ENCODE peak calls at places on chromosome 11, in six cellular contexts. O, W, M, U, G and L are unnamed samples.

GRCh38 chr11:122337241-122338176 is 221.5 kb upstream of the BLID start:
- DNase-seq in M (no peak), G (no peak), U (no peak), W (no peak), O (no peak), L (no peak)

GRCh38 chr11:117900144-117900651 is 23.7 kb upstream of the FXYD6 start:
- DNase-seq in G (no peak), O (peak), M (peak), W (no peak), U (no peak), L (no peak)

GRCh38 chr11:61700221-61700620 is 20.0 kb downstream of the DAGLA start:
- DNase-seq in G (peak), O (no peak), M (no peak), U (peak), W (no peak), L (no peak)

GRCh38 chr11:2791521-2792375 is 92.0 kb upstream of the KCNQ1OT1 start:
- DNase-seq in G (no peak), M (peak), W (no peak), O (peak), U (peak), L (no peak)

GRCh38 chr11:86138958-86139357 is 70.1 kb upstream of the PICALM start:
- DNase-seq in M (no peak), W (no peak), U (no peak), O (no peak), G (peak), L (no peak)

GRCh38 chr11:31757245-31757835 is 53.8 kb downstream of the PAX6 start:
- DNase-seq in M (no peak), G (peak), W (no peak), U (no peak), O (no peak), L (no peak)

GRCh38 chr11:10930961-10931760 is 73.3 kb upstream of the ZBED5 start:
- DNase-seq in G (peak), O (peak), U (peak), W (peak), M (peak), L (no peak)

GRCh38 chr11:47861762-47862161 is 13.6 kb upstream of the NUP160 start:
- DNase-seq in U (no peak), M (no peak), G (peak), W (no peak), O (no peak), L (no peak)

GRCh38 chr11:121367434-121367833 is 74.9 kb downstream of the SC5D start:
- DNase-seq in O (no peak), M (no peak), W (no peak), U (no peak), G (peak), L (no peak)

GRCh38 chr11:134797411-134798089 is 385.5 kb upstream of the B3GAT1 start:
- DNase-seq in O (no peak), U (no peak), M (no peak), W (no peak), G (no peak), L (no peak)

GRCh38 chr11:78910322-78910721 is 335.7 kb upstream of the NARS2 start:
- DNase-seq in O (no peak), G (no peak), M (no peak), U (no peak), W (no peak), L (no peak)

GRCh38 chr11:64580387-64580786 is 10.6 kb upstream of the SLC22A12 start:
- DNase-seq in W (no peak), G (peak), M (no peak), O (no peak), U (peak), L (no peak)

GRCh38 chr11:62542750-62543567 is 3.6 kb downstream of the AHNAK start:
- DNase-seq in O (peak), M (no peak), G (peak), U (peak), W (peak), L (peak)

GRCh38 chr11:45096636-45097035 is 49.8 kb upstream of the PRDM11 start:
- DNase-seq in M (no peak), U (no peak), W (no peak), G (no peak), O (no peak), L (no peak)

GRCh38 chr11:36447947-36448346 is 62.1 kb downstream of the TRAF6 start:
- DNase-seq in W (no peak), U (no peak), O (peak), G (no peak), M (no peak), L (no peak)

GRCh38 chr11:128579790-128580504 is 7.4 kb downstream of the ETS1 start:
- DNase-seq in W (no peak), G (peak), U (no peak), M (no peak), O (no peak), L (no peak)

GRCh38 chr11:97977726-97978125 is 1043.0 kb upstream of the CNTN5 start:
- DNase-seq in O (no peak), W (no peak), G (no peak), U (no peak), M (no peak), L (no peak)

GRCh38 chr11:86811637-86812321 is 11.4 kb downstream of the PRSS23 start:
- DNase-seq in G (peak), W (no peak), U (no peak), O (no peak), M (no peak), L (no peak)

GRCh38 chr11:36075053-36075452 is 131.2 kb downstream of the LDLRAD3 start:
- DNase-seq in W (no peak), M (no peak), O (no peak), G (peak), U (no peak), L (peak)

GRCh38 chr11:122984186-122985011 is 2.8 kb upstream of the BSX start:
- DNase-seq in W (no peak), U (no peak), O (no peak), M (no peak), G (peak), L (no peak)

GRCh38 chr11:126790550-126790981 is 210.0 kb downstream of the KIRREL3 start:
- DNase-seq in M (no peak), U (no peak), O (no peak), G (peak), W (no peak), L (peak)

GRCh38 chr11:111305403-111305802 is 7.1 kb downstream of the POU2AF3 start:
- DNase-seq in W (no peak), M (no peak), O (no peak), U (no peak), G (no peak), L (no peak)

GRCh38 chr11:93468286-93468685 is 74.9 kb downstream of the SMCO4 start:
- DNase-seq in M (no peak), U (no peak), W (no peak), G (no peak), O (no peak), L (no peak)

GRCh38 chr11:35192347-35192746 is 53.4 kb downstream of the CD44 start:
- DNase-seq in G (peak), M (no peak), U (peak), W (peak), O (no peak), L (no peak)

GRCh38 chr11:44454686-44455085 is 110.8 kb upstream of the CD82 start:
- DNase-seq in G (no peak), U (no peak), M (peak), W (no peak), O (no peak), L (no peak)

GRCh38 chr11:133952199-133953190 is 4.3 kb downstream of the IGSF9B start:
- DNase-seq in U (no peak), O (no peak), M (no peak), W (no peak), G (no peak), L (no peak)

GRCh38 chr11:94776351-94777321 is 8.5 kb downstream of the AMOTL1 start:
- DNase-seq in O (no peak), U (peak), M (no peak), G (peak), W (no peak), L (no peak)

GRCh38 chr11:103633037-103633788 is 403.2 kb upstream of the DDI1 start:
- DNase-seq in M (no peak), U (no peak), G (peak), W (no peak), O (no peak), L (peak)

GRCh38 chr11:84310261-84310660 is 1024.1 kb upstream of the CCDC90B start:
- DNase-seq in O (no peak), W (no peak), U (no peak), M (no peak), G (no peak), L (no peak)

GRCh38 chr11:94725071-94725470 is 43.1 kb upstream of the AMOTL1 start:
- DNase-seq in U (no peak), W (no peak), O (no peak), G (no peak), M (no peak), L (no peak)

GRCh38 chr11:116862951-116863350 is 25.5 kb upstream of the APOA1 start:
- DNase-seq in U (no peak), G (no peak), W (no peak), O (no peak), M (no peak), L (no peak)

GRCh38 chr11:78905756-78906155 is 331.1 kb upstream of the NARS2 start:
- DNase-seq in O (no peak), G (no peak), M (no peak), U (no peak), W (no peak), L (no peak)

GRCh38 chr11:44634401-44635281 is 69.2 kb downstream of the CD82 start:
- DNase-seq in M (peak), W (peak), O (no peak), U (no peak), G (peak), L (no peak)

GRCh38 chr11:1743587-1744136 is 6.7 kb downstream of the IFITM10 start:
- DNase-seq in G (no peak), M (peak), U (no peak), O (peak), W (no peak), L (no peak)

GRCh38 chr11:45366839-45367238 is 80.7 kb upstream of the SYT13 start:
- DNase-seq in W (no peak), G (no peak), U (no peak), M (no peak), O (no peak), L (no peak)

DNA sequence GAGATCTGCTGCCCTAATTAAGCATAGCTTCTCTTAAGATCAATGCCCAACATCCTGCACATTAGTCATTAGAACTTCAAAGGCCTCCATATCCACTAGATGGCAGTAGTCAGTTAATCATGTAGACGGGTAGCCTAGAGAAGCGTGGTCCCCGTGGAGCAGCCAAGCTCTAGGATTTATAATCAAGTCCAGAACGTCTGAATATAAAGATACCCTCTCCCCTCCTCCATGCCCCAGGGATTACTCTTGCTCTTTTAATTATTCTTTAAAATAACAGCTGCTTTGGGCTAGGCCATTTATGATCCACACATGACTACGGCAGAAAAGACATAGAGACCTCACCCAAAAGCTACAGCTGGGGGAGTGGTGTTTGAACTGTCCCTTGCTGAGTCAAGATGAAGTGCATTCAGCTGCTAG is 327.6 kb upstream of the PLET1 start:
- DNase-seq in U (peak), M (no peak), O (no peak), W (peak), G (peak), L (peak)
- TF ChIP-seq CTCF in U (peak), M (peak), O (peak), W (peak), G (peak), L (peak)

GRCh38 chr11:108131993-108132392 is 10.6 kb downstream of the ACAT1 start:
- DNase-seq in W (no peak), G (no peak), O (no peak), M (no peak), U (no peak), L (no peak)
- H3K4me3 ChIP-seq in W (no peak), G (no peak), O (no peak), M (no peak), U (no peak), L (no peak)

GRCh38 chr11:9205596-9205995 is 59.6 kb downstream of the DENND5A start:
- DNase-seq in W (no peak), O (no peak), G (no peak), U (no peak), M (no peak), L (no peak)

GRCh38 chr11:9206496-9206895 is 58.7 kb downstream of the DENND5A start:
- DNase-seq in M (no peak), U (no peak), W (no peak), O (no peak), G (peak), L (peak)

GRCh38 chr11:9201372-9202162 is 63.6 kb downstream of the DENND5A start:
- DNase-seq in W (no peak), M (no peak), O (no peak), U (no peak), G (no peak), L (no peak)

GRCh38 chr11:9200471-9200870 is 64.7 kb downstream of the DENND5A start:
- DNase-seq in M (no peak), W (no peak), O (no peak), G (no peak), U (no peak), L (no peak)

DNA sequence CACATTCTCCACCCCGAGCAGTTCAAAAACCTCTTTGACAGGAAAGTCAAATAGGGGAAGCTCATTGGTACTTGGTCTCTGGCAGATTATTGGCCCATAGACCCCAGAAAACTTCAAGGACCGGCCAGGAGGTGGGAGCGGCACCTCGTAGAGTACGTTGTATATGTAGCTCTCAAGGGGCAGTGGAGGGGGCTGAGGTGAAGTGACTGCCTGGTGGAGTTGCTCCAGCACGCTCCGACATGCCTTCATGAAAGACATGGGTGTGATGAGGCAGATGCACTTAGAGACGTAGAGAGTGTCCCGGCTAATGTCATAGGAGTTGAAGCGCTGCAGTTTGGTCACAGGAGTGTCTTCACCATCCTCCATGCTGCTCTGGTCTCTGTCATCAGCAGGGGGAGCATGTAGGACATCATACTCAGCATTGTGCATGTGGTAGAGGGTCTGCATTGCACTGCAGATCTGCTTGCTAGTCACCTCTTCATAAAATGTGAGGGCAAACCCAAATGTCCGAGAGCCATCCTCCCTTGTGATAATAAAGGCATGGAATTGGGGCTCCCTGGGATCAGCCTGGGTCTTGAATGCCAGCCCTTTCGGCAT is 61.3 kb downstream of the DENND5A start:
- DNase-seq in G (no peak), U (no peak), M (no peak), W (peak), O (no peak), L (no peak)
- TF ChIP-seq CTCF in G (no peak), U (no peak), M (no peak), W (peak), O (no peak), L (no peak)

GRCh38 chr11:3837793-3838192 is 3.0 kb downstream of the RHOG start:
- DNase-seq in O (no peak), M (no peak), W (peak), G (peak), U (peak), L (no peak)

GRCh38 chr11:3835752-3836151 is 5.0 kb downstream of the RHOG start:
- DNase-seq in M (no peak), O (no peak), W (peak), G (no peak), U (no peak), L (no peak)

GRCh38 chr11:3835100-3835485 is 5.7 kb downstream of the RHOG start:
- DNase-seq in U (no peak), G (peak), W (no peak), O (no peak), M (no peak), L (no peak)

GRCh38 chr11:3838504-3838903 is 2.3 kb downstream of the RHOG start:
- DNase-seq in O (no peak), G (no peak), U (no peak), W (no peak), M (no peak), L (no peak)

GRCh38 chr11:3836903-3837302 is 3.9 kb downstream of the RHOG start:
- DNase-seq in M (no peak), U (peak), G (no peak), O (no peak), W (peak), L (no peak)
- H3K4me3 ChIP-seq in M (peak), U (peak), G (no peak), O (no peak), W (peak), L (no peak)

DNA sequence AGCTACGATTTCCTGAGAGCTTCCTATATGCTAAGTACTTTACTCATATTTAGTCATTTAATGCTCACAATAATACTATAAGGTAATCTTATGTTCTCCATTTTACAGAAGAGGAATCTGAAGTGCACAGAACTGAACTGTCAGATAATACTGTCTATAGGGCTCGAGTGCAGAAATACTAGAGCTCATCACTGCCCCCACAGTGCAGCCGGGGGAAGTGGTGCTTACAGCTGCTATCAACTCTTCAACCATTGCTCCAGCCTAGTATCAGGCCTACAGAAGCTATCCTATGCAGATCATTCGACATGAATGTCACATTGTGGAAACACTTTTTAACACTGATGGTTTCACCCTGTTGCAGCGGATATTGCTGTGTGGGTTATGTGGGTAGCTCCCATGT is 929.9 kb downstream of the NTM start:
- DNase-seq in G (peak), U (no peak), W (no peak), O (no peak), M (no peak), L (no peak)
- TF ChIP-seq CTCF in G (peak), U (no peak), W (peak), O (no peak), M (no peak), L (peak)

DNA sequence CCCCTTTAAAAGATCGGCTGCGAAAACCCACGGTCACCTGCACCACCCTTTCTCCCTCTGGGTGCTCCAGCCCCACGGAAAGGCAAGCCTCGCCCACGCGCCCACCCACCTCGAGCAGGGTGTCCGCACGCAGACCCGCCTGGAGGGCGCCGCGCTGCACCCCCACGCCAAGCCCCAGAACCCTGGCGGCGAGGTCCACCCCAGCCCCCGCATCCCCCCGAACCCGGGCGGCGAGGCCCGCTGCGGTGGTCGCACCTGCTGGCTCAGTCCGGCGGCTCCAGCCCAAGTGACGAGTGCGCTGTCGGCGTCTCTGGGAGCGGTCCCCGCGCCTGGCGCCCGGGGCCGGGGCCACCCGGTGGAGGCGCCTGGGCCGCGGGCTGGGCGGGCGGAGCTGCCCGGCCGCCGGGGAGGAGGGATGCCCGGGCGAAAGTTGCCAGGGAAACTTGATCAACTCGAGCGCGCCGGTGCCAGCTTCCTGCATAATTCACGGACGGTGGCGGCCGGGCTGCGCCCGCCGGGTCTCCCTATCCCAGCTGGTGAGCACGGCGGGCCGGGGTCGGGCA is 1.1 kb downstream of the SHANK2 start:
- DNase-seq in O (peak), W (no peak), U (peak), M (no peak), G (peak), L (no peak)
- H3K4me3 ChIP-seq in O (peak), W (peak), U (peak), M (peak), G (no peak), L (no peak)

GRCh38 chr11:13776134-13776815 is 107.8 kb downstream of the FAR1 start:
- DNase-seq in W (no peak), U (no peak), G (peak), M (no peak), O (no peak), L (no peak)
- TF ChIP-seq CTCF in W (peak), U (no peak), G (peak), M (no peak), O (no peak), L (no peak)

GRCh38 chr11:22407899-22408298 is 69.7 kb downstream of the SLC17A6 start:
- DNase-seq in M (no peak), W (no peak), O (no peak), U (no peak), G (no peak), L (no peak)

DNA sequence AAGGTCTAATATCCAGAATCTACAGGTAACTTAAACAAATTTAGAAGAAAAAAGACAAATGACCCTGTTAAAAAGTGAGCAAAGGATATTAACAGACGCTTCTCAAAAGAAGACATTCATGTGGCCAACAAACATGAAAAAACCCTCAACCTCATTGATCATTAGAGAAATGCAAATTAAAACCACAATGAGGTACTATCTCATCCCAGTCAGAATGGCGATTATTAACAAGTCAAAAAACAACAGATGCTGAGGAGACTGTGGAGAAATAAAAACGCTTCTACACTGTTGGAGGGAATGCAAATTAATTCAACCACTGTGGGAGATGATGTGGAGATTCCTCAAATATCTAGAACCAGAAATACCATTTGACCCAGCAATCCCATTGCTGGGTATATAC is 67.2 kb downstream of the SLC17A6 start:
- DNase-seq in M (no peak), W (no peak), U (no peak), G (no peak), O (no peak), L (no peak)
- H3K4me3 ChIP-seq in M (no peak), W (no peak), U (no peak), G (no peak), O (no peak), L (no peak)

GRCh38 chr11:15446315-15446714 is 331.6 kb downstream of the INSC start:
- DNase-seq in G (no peak), W (no peak), U (no peak), M (no peak), O (no peak), L (no peak)
- TF ChIP-seq CTCF in G (no peak), W (no peak), U (no peak), M (no peak), O (no peak), L (no peak)

GRCh38 chr11:119730347-119730613 is 1.3 kb upstream of the NECTIN1 start:
- DNase-seq in G (no peak), M (no peak), W (no peak), U (no peak), O (no peak), L (no peak)
- H3K4me3 ChIP-seq in G (peak), M (peak), W (peak), U (peak), O (peak), L (no peak)